ENCODE peak calls at places on chromosome 18, in six cellular contexts. One of them, this sample, is unnamed.

GRCh38 chr18:13611058-13611615 is 115.2 kb downstream of the FAM210A start:
- DNase-seq in transverse colon: peak
- DNase-seq in foreskin fibroblast: no peak
- DNase-seq in activated CD8-positive, alpha-beta memory T cell treated with anti-CD3 and anti-CD28 coated beads for 48 hours: no peak
- DNase-seq in stimulated activated CD4-positive, alpha-beta T cell treated with anti-CD3 and anti-CD28 coated beads, TNF-alpha, amount 100 ng/mL, for 1 hour: no peak
- DNase-seq in activated T-cell treated with anti-CD3 and anti-CD28 coated beads for 1 hour: no peak
- DNase-seq in this sample: peak

GRCh38 chr18:76844742-76845477 is 22.6 kb downstream of the ZNF236 start:
- DNase-seq in activated CD8-positive, alpha-beta memory T cell treated with anti-CD3 and anti-CD28 coated beads for 48 hours: no peak
- DNase-seq in transverse colon: no peak
- DNase-seq in stimulated activated CD4-positive, alpha-beta T cell treated with anti-CD3 and anti-CD28 coated beads, TNF-alpha, amount 100 ng/mL, for 1 hour: no peak
- DNase-seq in activated T-cell treated with anti-CD3 and anti-CD28 coated beads for 1 hour: no peak
- DNase-seq in foreskin fibroblast: no peak
- DNase-seq in this sample: no peak

GRCh38 chr18:48889115-48889941 is 61.4 kb downstream of the SMAD7 start:
- DNase-seq in activated T-cell treated with anti-CD3 and anti-CD28 coated beads for 1 hour: no peak
- DNase-seq in foreskin fibroblast: no peak
- DNase-seq in activated CD8-positive, alpha-beta memory T cell treated with anti-CD3 and anti-CD28 coated beads for 48 hours: no peak
- DNase-seq in stimulated activated CD4-positive, alpha-beta T cell treated with anti-CD3 and anti-CD28 coated beads, TNF-alpha, amount 100 ng/mL, for 1 hour: no peak
- DNase-seq in transverse colon: no peak
- DNase-seq in this sample: no peak

GRCh38 chr18:61756244-61756643 is 136.6 kb downstream of the RNF152 start:
- DNase-seq in activated CD8-positive, alpha-beta memory T cell treated with anti-CD3 and anti-CD28 coated beads for 48 hours: no peak
- DNase-seq in activated T-cell treated with anti-CD3 and anti-CD28 coated beads for 1 hour: no peak
- DNase-seq in transverse colon: no peak
- DNase-seq in stimulated activated CD4-positive, alpha-beta T cell treated with anti-CD3 and anti-CD28 coated beads, TNF-alpha, amount 100 ng/mL, for 1 hour: no peak
- DNase-seq in foreskin fibroblast: no peak
- DNase-seq in this sample: no peak

GRCh38 chr18:24381126-24381525 is 16.5 kb downstream of the OSBPL1A start:
- DNase-seq in transverse colon: no peak
- DNase-seq in stimulated activated CD4-positive, alpha-beta T cell treated with anti-CD3 and anti-CD28 coated beads, TNF-alpha, amount 100 ng/mL, for 1 hour: no peak
- DNase-seq in foreskin fibroblast: no peak
- DNase-seq in activated T-cell treated with anti-CD3 and anti-CD28 coated beads for 1 hour: no peak
- DNase-seq in activated CD8-positive, alpha-beta memory T cell treated with anti-CD3 and anti-CD28 coated beads for 48 hours: no peak
- DNase-seq in this sample: no peak

GRCh38 chr18:24942144-24942543 is 409.8 kb downstream of the ZNF521 start:
- DNase-seq in foreskin fibroblast: no peak
- DNase-seq in transverse colon: no peak
- DNase-seq in activated CD8-positive, alpha-beta memory T cell treated with anti-CD3 and anti-CD28 coated beads for 48 hours: no peak
- DNase-seq in activated T-cell treated with anti-CD3 and anti-CD28 coated beads for 1 hour: no peak
- DNase-seq in stimulated activated CD4-positive, alpha-beta T cell treated with anti-CD3 and anti-CD28 coated beads, TNF-alpha, amount 100 ng/mL, for 1 hour: no peak
- DNase-seq in this sample: no peak

GRCh38 chr18:50334546-50335152 is 40.2 kb upstream of the SKA1 start:
- DNase-seq in foreskin fibroblast: no peak
- DNase-seq in activated CD8-positive, alpha-beta memory T cell treated with anti-CD3 and anti-CD28 coated beads for 48 hours: no peak
- DNase-seq in stimulated activated CD4-positive, alpha-beta T cell treated with anti-CD3 and anti-CD28 coated beads, TNF-alpha, amount 100 ng/mL, for 1 hour: no peak
- DNase-seq in transverse colon: no peak
- DNase-seq in activated T-cell treated with anti-CD3 and anti-CD28 coated beads for 1 hour: no peak
- DNase-seq in this sample: peak

GRCh38 chr18:58190842-58191530 is 147.0 kb downstream of the NEDD4L start:
- DNase-seq in activated CD8-positive, alpha-beta memory T cell treated with anti-CD3 and anti-CD28 coated beads for 48 hours: no peak
- DNase-seq in activated T-cell treated with anti-CD3 and anti-CD28 coated beads for 1 hour: no peak
- DNase-seq in transverse colon: no peak
- DNase-seq in stimulated activated CD4-positive, alpha-beta T cell treated with anti-CD3 and anti-CD28 coated beads, TNF-alpha, amount 100 ng/mL, for 1 hour: no peak
- DNase-seq in foreskin fibroblast: peak
- DNase-seq in this sample: no peak